ENCODE peak calls at places on chromosome 22, in eight cellular contexts. U, M, O, E, A, P, I and K are unnamed samples.

GRCh38 chr22:34214372-34214771 is 294.1 kb upstream of the LARGE1 start:
- DNase-seq in I (no peak), M (no peak), E (no peak), A (no peak), U (no peak), O (no peak), P (no peak), K (no peak)

GRCh38 chr22:39952347-39952746 is 7.8 kb upstream of the TMA7B start:
- DNase-seq in P (no peak), U (no peak), I (no peak), A (no peak), E (no peak), M (no peak), O (no peak), K (no peak)

GRCh38 chr22:41659941-41660340 is 28.7 kb downstream of the SNU13 start:
- DNase-seq in I (no peak), E (no peak), M (no peak), O (no peak), U (no peak), A (no peak), P (no peak), K (no peak)

GRCh38 chr22:25564320-25564978 is at the start of gene GRK3:
- DNase-seq in O (peak), E (no peak), U (peak), P (peak), M (peak), A (peak), I (peak), K (peak)

GRCh38 chr22:50044485-50045143 is 13.5 kb downstream of the TTLL8 start:
- DNase-seq in P (no peak), I (no peak), M (peak), E (no peak), O (no peak), U (peak), A (no peak), K (no peak)

GRCh38 chr22:31607696-31608095 is 54.3 kb downstream of the PISD start:
- DNase-seq in I (no peak), E (no peak), O (peak), P (no peak), U (no peak), M (peak), A (no peak), K (no peak)

GRCh38 chr22:31339148-31339832 is 6.9 kb downstream of the PATZ1 start:
- DNase-seq in A (no peak), U (no peak), E (no peak), M (peak), O (no peak), P (no peak), I (no peak), K (no peak)

GRCh38 chr22:39030705-39031104 is 9.8 kb downstream of the APOBEC3D start:
- DNase-seq in O (no peak), M (no peak), P (no peak), A (no peak), E (no peak), I (no peak), U (no peak), K (no peak)

GRCh38 chr22:35205956-35206355 is 51.3 kb upstream of the HMGXB4 start:
- DNase-seq in O (no peak), E (no peak), P (no peak), I (no peak), A (no peak), U (no peak), M (no peak), K (no peak)

GRCh38 chr22:26648761-26649363 is 8.5 kb upstream of the MIAT start:
- DNase-seq in M (no peak), E (no peak), U (no peak), O (no peak), P (no peak), A (no peak), I (no peak), K (no peak)

GRCh38 chr22:33658775-33659174 is 261.5 kb downstream of the LARGE1 start:
- DNase-seq in I (no peak), P (peak), O (no peak), A (no peak), M (no peak), E (no peak), U (no peak), K (no peak)

GRCh38 chr22:25782831-25783230 is 40.8 kb downstream of the MYO18B start:
- DNase-seq in A (no peak), M (no peak), E (no peak), U (no peak), I (no peak), O (no peak), P (no peak), K (no peak)

GRCh38 chr22:17213976-17214375 is 5.3 kb downstream of the ADA2 start:
- DNase-seq in A (no peak), P (peak), I (peak), M (no peak), U (peak), E (peak), O (peak), K (no peak)

GRCh38 chr22:32661296-32661695 is 140.2 kb upstream of the TIMP3 start:
- DNase-seq in E (no peak), P (peak), M (peak), I (peak), O (no peak), A (no peak), U (no peak), K (no peak)

GRCh38 chr22:39908121-39908520 is 7.2 kb downstream of the GRAP2 start:
- DNase-seq in M (no peak), I (no peak), A (no peak), U (no peak), E (no peak), O (no peak), P (no peak), K (no peak)

GRCh38 chr22:32706149-32706548 is 95.4 kb upstream of the TIMP3 start:
- DNase-seq in U (no peak), O (no peak), E (no peak), P (no peak), I (no peak), A (no peak), M (no peak), K (no peak)

GRCh38 chr22:39546064-39546365 is 13.5 kb upstream of the RPS19BP1 start:
- DNase-seq in A (no peak), M (no peak), P (no peak), U (no peak), I (no peak), O (no peak), E (no peak), K (no peak)

GRCh38 chr22:26756675-26757293 is 99.4 kb downstream of the MIAT start:
- DNase-seq in E (peak), M (peak), U (peak), O (peak), P (peak), A (no peak), I (peak), K (peak)

GRCh38 chr22:40218723-40219294 is 41.1 kb downstream of the TNRC6B start:
- DNase-seq in E (no peak), M (no peak), I (no peak), P (peak), U (no peak), A (no peak), O (no peak), K (no peak)

GRCh38 chr22:50676661-50677492 is 4.3 kb downstream of the SHANK3 start:
- DNase-seq in U (no peak), O (no peak), M (no peak), I (no peak), A (no peak), E (no peak), P (no peak), K (no peak)

GRCh38 chr22:27424319-27424718 is 377.2 kb downstream of the MN1 start:
- DNase-seq in A (no peak), I (no peak), P (no peak), O (no peak), U (no peak), M (no peak), E (no peak), K (no peak)

GRCh38 chr22:39179401-39179827 is 26.9 kb upstream of the CBX7 start:
- DNase-seq in E (no peak), U (no peak), O (no peak), A (no peak), I (no peak), M (no peak), P (no peak), K (no peak)

GRCh38 chr22:46953968-46954755 is 191.7 kb downstream of the TBC1D22A start:
- DNase-seq in A (no peak), U (no peak), M (peak), O (no peak), E (no peak), I (no peak), P (no peak), K (no peak)

GRCh38 chr22:16774911-16775529 is 50.2 kb downstream of the XKR3 start:
- DNase-seq in U (no peak), O (no peak), A (no peak), M (no peak), I (no peak), P (no peak), E (no peak), K (no peak)

GRCh38 chr22:26846645-26847044 is 189.3 kb downstream of the MIAT start:
- DNase-seq in A (no peak), I (no peak), M (no peak), U (no peak), P (no peak), E (no peak), O (no peak), K (no peak)

GRCh38 chr22:26593763-26594162 is 3.8 kb upstream of the TPST2 start:
- DNase-seq in A (no peak), I (no peak), E (no peak), O (peak), P (no peak), M (no peak), U (no peak), K (no peak)

GRCh38 chr22:36409911-36410756 is 22.4 kb upstream of the MYH9 start:
- DNase-seq in E (peak), U (peak), A (peak), M (peak), I (no peak), P (peak), O (peak), K (peak)

GRCh38 chr22:33811686-33812085 is 108.6 kb downstream of the LARGE1 start:
- DNase-seq in O (no peak), P (peak), U (no peak), E (no peak), A (no peak), M (no peak), I (no peak), K (no peak)

GRCh38 chr22:50540352-50540751 is 5.3 kb upstream of the KLHDC7B start:
- DNase-seq in A (no peak), P (no peak), E (no peak), O (no peak), M (no peak), I (no peak), U (no peak), K (no peak)

GRCh38 chr22:33000342-33001280 is 57.6 kb downstream of the SYN3 start:
- DNase-seq in I (peak), O (peak), P (peak), E (peak), A (no peak), U (peak), M (peak), K (peak)

GRCh38 chr22:26174280-26174679 is 5.0 kb downstream of the SEZ6L start:
- DNase-seq in U (no peak), I (peak), M (no peak), A (no peak), P (no peak), O (no peak), E (peak), K (peak)

GRCh38 chr22:50008151-50009040 is 4.2 kb downstream of the IL17REL start:
- DNase-seq in E (peak), M (peak), O (peak), I (no peak), U (peak), A (no peak), P (no peak), K (no peak)

GRCh38 chr22:18048441-18048898 is 24.1 kb upstream of the MICAL3 start:
- DNase-seq in A (no peak), O (no peak), E (no peak), P (peak), U (peak), M (no peak), I (no peak), K (no peak)

GRCh38 chr22:41513391-41513790 is 30.9 kb downstream of the POLR3H start:
- DNase-seq in M (no peak), A (no peak), I (peak), U (no peak), O (no peak), P (no peak), E (no peak), K (peak)

GRCh38 chr22:18005201-18005926 is 19.0 kb downstream of the MICAL3 start:
- DNase-seq in U (no peak), M (no peak), I (no peak), P (no peak), E (no peak), O (no peak), A (no peak), K (no peak)

GRCh38 chr22:27670701-27671412 is 130.7 kb downstream of the MN1 start:
- DNase-seq in M (no peak), P (no peak), I (peak), U (no peak), E (peak), O (no peak), A (no peak), K (no peak)

GRCh38 chr22:33923660-33924246 is 3.5 kb upstream of the LARGE1 start:
- DNase-seq in M (no peak), E (peak), P (peak), U (no peak), I (peak), O (no peak), A (peak), K (peak)

GRCh38 chr22:41264408-41264941 is 21.5 kb downstream of the RANGAP1 start:
- DNase-seq in M (no peak), P (no peak), A (no peak), E (no peak), I (peak), U (no peak), O (no peak), K (peak)

GRCh38 chr22:49903322-49904039 is 14.8 kb downstream of the ALG12 start:
- DNase-seq in E (no peak), A (no peak), O (no peak), U (peak), P (no peak), M (no peak), I (no peak), K (no peak)

GRCh38 chr22:17786435-17787158 is 12.3 kb upstream of the BID start:
- DNase-seq in U (no peak), A (no peak), I (peak), M (no peak), P (no peak), E (no peak), O (peak), K (no peak)

GRCh38 chr22:30233582-30233981 is 13.0 kb downstream of the LIF start:
- DNase-seq in E (no peak), M (no peak), A (no peak), O (no peak), U (no peak), P (no peak), I (no peak), K (no peak)

GRCh38 chr22:30235687-30236170 is 10.8 kb downstream of the LIF start:
- DNase-seq in O (no peak), I (no peak), U (no peak), A (no peak), P (no peak), M (no peak), E (peak), K (no peak)

GRCh38 chr22:30232716-30233218 is 13.8 kb downstream of the LIF start:
- DNase-seq in I (no peak), A (no peak), P (no peak), O (no peak), E (no peak), U (no peak), M (no peak), K (no peak)

GRCh38 chr22:30236875-30237274 is 9.7 kb downstream of the LIF start:
- DNase-seq in P (no peak), M (no peak), I (no peak), O (no peak), A (no peak), E (no peak), U (no peak), K (no peak)

GRCh38 chr22:30234786-30235470 is 11.6 kb downstream of the LIF start:
- DNase-seq in U (no peak), P (no peak), M (no peak), I (no peak), E (no peak), O (no peak), A (no peak), K (no peak)
- H3K27ac ChIP-seq in U (peak), P (no peak), M (no peak), I (no peak), E (peak), O (peak), A (no peak), K (no peak)

DNA sequence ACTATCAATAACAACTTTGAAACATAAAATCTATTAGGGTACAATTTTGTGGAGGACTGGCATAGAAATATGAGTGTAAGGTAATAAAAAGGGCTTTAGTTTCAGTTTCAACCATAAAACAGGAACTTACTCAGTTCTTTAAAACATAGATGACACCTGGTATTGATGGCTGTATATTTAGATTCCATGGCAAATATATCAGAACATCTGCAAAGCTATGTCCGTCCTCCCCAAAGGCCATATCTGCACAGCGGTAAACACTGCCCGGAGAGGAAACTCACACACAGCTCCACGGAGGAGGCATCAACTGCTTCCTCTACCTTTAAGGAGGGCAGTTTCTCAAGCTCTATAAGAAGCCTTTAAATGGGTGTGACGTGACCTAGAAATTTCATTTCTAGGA is 993.3 kb downstream of the BRD1 start:
- DNase-seq in M (no peak), U (no peak), E (no peak), P (no peak), I (no peak), A (no peak), O (no peak), K (no peak)
- H3K27ac ChIP-seq in M (no peak), U (no peak), E (no peak), P (no peak), I (no peak), A (no peak), O (no peak), K (no peak)

GRCh38 chr22:42937164-42937854 is 77.6 kb downstream of the PACSIN2 start:
- DNase-seq in E (peak), A (no peak), P (peak), O (peak), U (peak), M (peak), I (no peak), K (no peak)

GRCh38 chr22:42939451-42939881 is 75.5 kb downstream of the PACSIN2 start:
- DNase-seq in M (peak), I (no peak), O (no peak), E (peak), P (peak), U (peak), A (no peak), K (no peak)

GRCh38 chr22:42939941-42940653 is 74.9 kb downstream of the PACSIN2 start:
- DNase-seq in E (peak), I (no peak), A (no peak), M (peak), P (peak), O (peak), U (peak), K (no peak)

GRCh38 chr22:42938449-42938848 is 76.5 kb downstream of the PACSIN2 start:
- DNase-seq in E (no peak), P (no peak), I (no peak), A (no peak), U (peak), O (no peak), M (peak), K (no peak)

GRCh38 chr22:42938976-42939375 is 76.0 kb downstream of the PACSIN2 start:
- DNase-seq in M (peak), P (no peak), A (no peak), E (no peak), I (no peak), O (no peak), U (peak), K (no peak)
- H3K27ac ChIP-seq in M (peak), P (peak), A (peak), E (peak), I (no peak), O (peak), U (peak), K (peak)

DNA sequence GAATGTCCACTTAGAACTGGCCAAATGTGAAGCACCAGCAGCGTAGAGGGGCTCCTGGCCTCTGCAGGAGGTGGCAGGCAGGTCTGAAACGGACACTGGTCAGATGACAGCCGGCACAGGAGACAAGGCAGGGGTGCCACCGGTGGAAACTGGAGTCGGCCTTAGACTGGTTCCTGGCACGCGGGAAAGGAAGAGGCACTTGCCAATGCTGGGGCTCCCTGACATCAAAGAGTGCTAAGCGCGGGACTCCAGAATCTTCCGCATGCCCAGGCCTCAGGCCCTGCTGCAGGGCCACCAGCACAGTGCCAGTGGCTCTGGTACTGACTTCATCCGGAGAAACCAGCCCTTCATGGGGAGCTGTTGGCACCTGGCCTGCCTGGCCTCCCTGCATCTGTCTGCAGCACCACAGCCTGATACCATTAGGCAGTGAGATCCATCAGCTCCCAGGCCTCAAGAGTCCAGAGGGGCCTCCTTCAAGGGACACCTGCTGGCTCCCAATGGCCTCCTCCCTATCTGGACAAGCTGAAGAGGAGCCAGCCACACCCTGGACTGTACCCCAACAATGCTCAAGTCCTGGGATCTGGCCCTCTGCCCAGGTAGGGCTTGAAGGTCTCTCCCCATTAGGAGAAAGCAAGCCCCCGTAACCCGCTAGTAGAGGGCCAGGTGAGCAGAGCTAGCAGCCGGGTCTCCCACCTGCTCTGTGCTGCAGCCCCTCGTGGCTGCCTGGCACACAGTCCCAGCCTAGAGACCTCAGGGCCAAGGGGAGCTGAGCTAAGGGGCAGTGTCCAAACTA is 29.7 kb upstream of the GNB1L start:
- DNase-seq in I (no peak), U (peak), M (peak), E (no peak), A (no peak), P (no peak), O (peak), K (no peak)
- H3K27ac ChIP-seq in I (no peak), U (no peak), M (no peak), E (no peak), A (no peak), P (no peak), O (no peak), K (no peak)

GRCh38 chr22:22555596-22555995 is 3.5 kb downstream of the PRAME start:
- DNase-seq in U (no peak), I (no peak), O (no peak), E (no peak), M (no peak), A (no peak), P (no peak), K (no peak)

GRCh38 chr22:22558071-22558971 is 744 bp downstream of the PRAME start:
- DNase-seq in O (no peak), M (no peak), I (no peak), E (no peak), P (no peak), U (no peak), A (no peak), K (no peak)

GRCh38 chr22:22556995-22557925 is 1.8 kb downstream of the PRAME start:
- DNase-seq in O (no peak), I (no peak), P (no peak), M (no peak), A (no peak), U (no peak), E (no peak), K (no peak)

GRCh38 chr22:22556578-22556977 is 2.5 kb downstream of the PRAME start:
- DNase-seq in U (no peak), I (no peak), A (no peak), P (no peak), M (no peak), E (no peak), O (no peak), K (no peak)

GRCh38 chr22:22558972-22559603 is at the start of gene PRAME:
- DNase-seq in E (peak), U (peak), A (no peak), P (peak), O (peak), M (peak), I (no peak), K (no peak)
- H3K27ac ChIP-seq in E (no peak), U (no peak), A (no peak), P (no peak), O (no peak), M (no peak), I (no peak), K (no peak)